ENCODE peak calls at places on chromosome 17, in nine cellular contexts. K is EL; Z is HEK293T; R is GM12891; I is anterior cingulate cortex; J is naive thymus-derived CD4-positive, alpha-beta T cell; A is left ventricle myocardium inferior; S is mucosa of descending colon; B is left ventricle myocardium superior. O is an unnamed sample.

GRCh38 chr17:80667462-80668277 is 123.0 kb downstream of the RPTOR start:
- DNase-seq in R (no peak), A (no peak), Z (no peak), S (no peak), K (no peak), J (no peak), B (no peak), I (no peak), O (no peak)

GRCh38 chr17:58335779-58336455 is 7.3 kb upstream of the TSPOAP1 start:
- DNase-seq in S (peak), A (no peak), K (peak), R (no peak), I (no peak), J (peak), Z (no peak), B (no peak), O (peak)

GRCh38 chr17:64148017-64148631 is 18.2 kb upstream of the ERN1 start:
- DNase-seq in S (no peak), A (no peak), Z (no peak), K (peak), R (no peak), J (no peak), I (no peak), B (no peak), O (no peak)

GRCh38 chr17:77571562-77571981 is 386.9 kb upstream of the TNRC6C start:
- DNase-seq in J (peak), A (no peak), S (no peak), Z (no peak), K (no peak), I (no peak), B (no peak), R (no peak), O (no peak)

GRCh38 chr17:15444805-15445204 is 22.6 kb downstream of the CDRT4 start:
- DNase-seq in S (no peak), K (peak), A (no peak), J (no peak), B (no peak), R (no peak), I (no peak), Z (peak), O (no peak)

GRCh38 chr17:19333736-19334290 is 28.7 kb downstream of the B9D1 start:
- DNase-seq in Z (no peak), J (no peak), K (no peak), A (no peak), I (no peak), S (no peak), R (no peak), B (no peak), O (no peak)

GRCh38 chr17:39963826-39964225 is 1.0 kb downstream of the GSDMA start:
- DNase-seq in K (no peak), J (peak), Z (no peak), R (no peak), I (no peak), B (peak), A (no peak), S (no peak), O (no peak)

GRCh38 chr17:61353211-61353610 is 46.4 kb upstream of the TBX2 start:
- DNase-seq in R (no peak), Z (no peak), B (no peak), A (no peak), I (no peak), S (no peak), K (no peak), J (no peak), O (no peak)

GRCh38 chr17:14451729-14452191 is 150.9 kb downstream of the HS3ST3B1 start:
- DNase-seq in J (no peak), K (no peak), A (no peak), S (peak), B (no peak), R (no peak), Z (no peak), I (no peak), O (no peak)

GRCh38 chr17:38879878-38880727 is 10.2 kb downstream of the LASP1 start:
- DNase-seq in I (no peak), J (peak), K (peak), A (no peak), R (no peak), S (no peak), Z (no peak), B (peak), O (peak)

GRCh38 chr17:16989230-16989952 is 17.5 kb upstream of the TNFRSF13B start:
- DNase-seq in A (no peak), B (no peak), K (no peak), R (no peak), Z (no peak), S (peak), I (no peak), J (no peak), O (no peak)

GRCh38 chr17:76868669-76869208 is 535 bp downstream of the MGAT5B start:
- DNase-seq in B (peak), I (no peak), Z (peak), K (peak), A (no peak), S (no peak), J (no peak), R (no peak), O (no peak)

GRCh38 chr17:31573047-31573446 is 181.6 kb downstream of the RAB11FIP4 start:
- DNase-seq in R (no peak), Z (no peak), S (no peak), A (no peak), B (no peak), J (no peak), I (no peak), K (no peak), O (no peak)

GRCh38 chr17:71496552-71496951 is 624.3 kb upstream of the SOX9 start:
- DNase-seq in I (no peak), Z (no peak), R (no peak), S (no peak), A (no peak), B (no peak), K (peak), J (no peak), O (no peak)

GRCh38 chr17:29140631-29141483 is 39.3 kb downstream of the MYO18A start:
- DNase-seq in J (peak), R (no peak), B (peak), I (no peak), A (no peak), Z (no peak), S (no peak), K (no peak), O (peak)

GRCh38 chr17:5581655-5582054 is 2.7 kb downstream of the NLRP1 start:
- DNase-seq in R (no peak), I (no peak), S (no peak), J (no peak), B (no peak), A (no peak), K (no peak), Z (no peak), O (no peak)

GRCh38 chr17:62716834-62717588 is 89.5 kb downstream of the MRC2 start:
- DNase-seq in J (no peak), A (no peak), S (no peak), Z (no peak), K (no peak), R (no peak), I (no peak), B (no peak), O (no peak)

GRCh38 chr17:65433592-65433991 is 127.9 kb downstream of the AXIN2 start:
- DNase-seq in S (no peak), Z (no peak), K (no peak), J (no peak), B (no peak), A (no peak), R (no peak), I (no peak), O (no peak)

GRCh38 chr17:19905514-19905913 is 37.8 kb upstream of the ULK2 start:
- DNase-seq in B (no peak), R (no peak), A (no peak), I (no peak), S (no peak), Z (no peak), K (no peak), J (no peak), O (no peak)

GRCh38 chr17:48160177-48160967 is 52.8 kb downstream of the SNX11 start:
- DNase-seq in S (peak), B (no peak), A (no peak), I (no peak), J (no peak), K (no peak), Z (no peak), R (no peak), O (no peak)

GRCh38 chr17:19285218-19285900 is 48.2 kb downstream of the EPN2 start:
- DNase-seq in B (no peak), A (no peak), I (no peak), J (no peak), R (no peak), S (no peak), Z (no peak), K (no peak), O (no peak)

GRCh38 chr17:73042809-73043685 is 49.4 kb downstream of the SLC39A11 start:
- DNase-seq in K (no peak), Z (no peak), I (no peak), B (no peak), R (no peak), A (no peak), J (no peak), S (no peak), O (no peak)

GRCh38 chr17:10447035-10447931 is 22.1 kb downstream of the MYH4 start:
- DNase-seq in B (no peak), Z (no peak), R (no peak), J (no peak), S (peak), A (no peak), K (no peak), I (no peak), O (no peak)

GRCh38 chr17:72514888-72515287 is 394.1 kb downstream of the SOX9 start:
- DNase-seq in K (peak), I (no peak), S (no peak), B (peak), A (peak), J (no peak), R (no peak), Z (no peak), O (no peak)

GRCh38 chr17:61411944-61412859 is 12.6 kb downstream of the TBX2 start:
- DNase-seq in A (peak), J (peak), I (peak), R (peak), S (peak), K (peak), B (peak), Z (peak), O (peak)

GRCh38 chr17:15456486-15456885 is 10.9 kb downstream of the CDRT4 start:
- DNase-seq in R (no peak), S (no peak), B (peak), I (no peak), K (no peak), Z (no peak), J (no peak), A (peak), O (no peak)